ENCODE peak calls at places on chromosome 15, in ten cellular contexts. Z is activated effector memory CD4-positive, alpha-beta T cell treated with Interleukin-2 at 50 U/mL for 16 hours; R is HFF-Myc; K is SK-N-DZ; Y is SK-MEL-5; A is activated T-cell treated with anti-CD3 and anti-CD28 coated beads, Interleukin-2, amount 50 U/mL, for 72 hours; W is stimulated activated CD4-positive, alpha-beta T cell treated with anti-CD3 and anti-CD28 coated beads, Interleukin-4, amount 100 ng/mL, for 4 hours; L is EL; D is neural crest cell; J is NCI-H460. F is an unnamed sample.
A peak's percentile ranks its signal among the peaks of the same experiment; 100 is the strongest.

GRCh38 chr15:93308026-93308670 is 219.1 kb upstream of the RGMA start:
- DNase-seq in Z (no peak), R (no peak), K (no peak), Y (no peak), A (no peak), W (no peak), L (no peak), D (no peak), J (no peak), F (no peak)

GRCh38 chr15:73153447-73153846 is 101.2 kb downstream of the NEO1 start:
- DNase-seq in Z (no peak), R (no peak), K (no peak), Y (no peak), A (no peak), W (no peak), L (no peak), D (no peak), J (no peak), F (no peak)

GRCh38 chr15:68427366-68427765 is 4.6 kb downstream of the ITGA11 start:
- DNase-seq in Z (no peak), R (no peak), K (no peak), Y (no peak), A (no peak), W (no peak), L (no peak), D (no peak), J (no peak), F (no peak)

GRCh38 chr15:44193651-44194396 is 1.2 kb downstream of the FRMD5 start:
- DNase-seq in Z (no peak), R (no peak), K (peak; percentile 61), Y (peak; percentile 62), A (no peak), W (no peak), L (peak; percentile 34), D (no peak), J (no peak), F (no peak)

GRCh38 chr15:88048237-88048636 is 208.3 kb downstream of the NTRK3 start:
- DNase-seq in Z (no peak), R (no peak), K (peak; percentile 71), Y (no peak), A (no peak), W (no peak), L (no peak), D (no peak), J (no peak), F (no peak)

GRCh38 chr15:40255033-40255432 is 16.2 kb downstream of the PAK6 start:
- DNase-seq in Z (no peak), R (no peak), K (no peak), Y (no peak), A (no peak), W (no peak), L (no peak), D (no peak), J (no peak), F (no peak)

GRCh38 chr15:80743189-80743833 is 35.9 kb upstream of the CEMIP start:
- DNase-seq in Z (no peak), R (no peak), K (no peak), Y (no peak), A (no peak), W (no peak), L (peak; percentile 57), D (no peak), J (no peak), F (no peak)

GRCh38 chr15:73935547-73935946 is 9.3 kb downstream of the LOXL1 start:
- DNase-seq in Z (no peak), R (no peak), K (no peak), Y (no peak), A (no peak), W (no peak), L (no peak), D (no peak), J (no peak), F (peak; percentile 65)

GRCh38 chr15:67100808-67101581 is 35.6 kb downstream of the SMAD3 start:
- DNase-seq in Z (no peak), R (no peak), K (no peak), Y (no peak), A (peak; percentile 89), W (peak; percentile 46), L (no peak), D (no peak), J (no peak), F (no peak)

GRCh38 chr15:73991726-73992593 is at the start of gene STOML1:
- DNase-seq in Z (peak; percentile 92), R (peak; percentile 44), K (peak; percentile 93), Y (peak; percentile 90), A (peak; percentile 95), W (peak; percentile 98), L (peak; percentile 93), D (peak; percentile 99), J (peak; percentile 85), F (peak; percentile 96)

GRCh38 chr15:88120021-88120420 is 136.5 kb downstream of the NTRK3 start:
- DNase-seq in Z (no peak), R (no peak), K (peak; percentile 11), Y (no peak), A (no peak), W (no peak), L (no peak), D (no peak), J (no peak), F (no peak)

GRCh38 chr15:41578736-41579383 is 19.8 kb downstream of the TYRO3 start:
- DNase-seq in Z (no peak), R (no peak), K (no peak), Y (peak; percentile 90), A (no peak), W (no peak), L (no peak), D (no peak), J (no peak), F (no peak)

GRCh38 chr15:44137750-44138149 is 57.3 kb downstream of the FRMD5 start:
- DNase-seq in Z (no peak), R (no peak), K (peak; percentile 24), Y (peak; percentile 16), A (no peak), W (no peak), L (peak; percentile 43), D (no peak), J (no peak), F (no peak)

GRCh38 chr15:26516102-26516980 is 256.5 kb downstream of the GABRB3 start:
- DNase-seq in Z (no peak), R (no peak), K (no peak), Y (no peak), A (no peak), W (no peak), L (no peak), D (no peak), J (no peak), F (no peak)

GRCh38 chr15:95659646-95660045 is 670.9 kb upstream of the NR2F2 start:
- DNase-seq in Z (no peak), R (no peak), K (no peak), Y (no peak), A (no peak), W (no peak), L (no peak), D (no peak), J (no peak), F (no peak)

GRCh38 chr15:25743909-25744275 is 119.2 kb downstream of the ATP10A start:
- DNase-seq in Z (no peak), R (no peak), K (no peak), Y (no peak), A (no peak), W (no peak), L (no peak), D (no peak), J (no peak), F (no peak)

GRCh38 chr15:22888120-22888859 is 49.8 kb downstream of the NIPA2 start:
- DNase-seq in Z (no peak), R (peak; percentile 88), K (no peak), Y (peak; percentile 80), A (no peak), W (no peak), L (peak; percentile 94), D (no peak), J (no peak), F (no peak)

GRCh38 chr15:67992834-67993233 is 61.3 kb upstream of the PIAS1 start:
- DNase-seq in Z (no peak), R (no peak), K (no peak), Y (no peak), A (no peak), W (no peak), L (no peak), D (no peak), J (no peak), F (no peak)

GRCh38 chr15:28986108-28986507 is 100.3 kb downstream of the APBA2 start:
- DNase-seq in Z (no peak), R (no peak), K (no peak), Y (no peak), A (no peak), W (no peak), L (no peak), D (no peak), J (no peak), F (no peak)